ENCODE peak calls at places on chromosomes 7 and 10, in five cellular contexts. H, L, Y, A and E are unnamed samples.

GRCh38 chr7:1531979-1532455 is 1.5 kb downstream of the MAFK start:
- DNase-seq in L (no peak), H (no peak), Y (no peak), A (no peak), E (no peak)

GRCh38 chr10:60511823-60512222 is 122.1 kb upstream of the ANK3 start:
- DNase-seq in A (no peak), Y (no peak), L (peak), H (no peak), E (no peak)

GRCh38 chr10:86046845-86047460 is 319.6 kb downstream of the GRID1 start:
- DNase-seq in L (no peak), A (no peak), Y (no peak), H (no peak), E (no peak)

GRCh38 chr7:108045154-108045553 is 42.2 kb upstream of the LAMB1 start:
- DNase-seq in L (peak), A (no peak), H (peak), Y (no peak), E (no peak)

GRCh38 chr10:47040681-47041080 is 129.5 kb downstream of the PTPN20 start:
- DNase-seq in Y (no peak), A (no peak), H (no peak), L (no peak), E (no peak)

GRCh38 chr7:54811016-54811924 is 52.3 kb upstream of the SEC61G start:
- DNase-seq in Y (no peak), A (no peak), L (peak), H (peak), E (no peak)

GRCh38 chr7:66841898-66842297 is 79.1 kb upstream of the TMEM248 start:
- DNase-seq in L (no peak), A (no peak), H (no peak), Y (no peak), E (no peak)

GRCh38 chr10:120945801-120946302 is 94.7 kb downstream of the WDR11 start:
- DNase-seq in A (no peak), Y (no peak), L (no peak), H (no peak), E (no peak)

GRCh38 chr7:116527521-116527920 is 2.7 kb downstream of the CAV1 start:
- DNase-seq in H (peak), A (no peak), Y (no peak), L (peak), E (no peak)

GRCh38 chr10:88990528-88991160 is at the start of gene FAS:
- DNase-seq in L (peak), H (peak), Y (peak), A (no peak), E (peak)

GRCh38 chr10:67789769-67790168 is 48.2 kb downstream of the DNAJC12 start:
- DNase-seq in H (no peak), Y (no peak), A (no peak), L (no peak), E (no peak)

GRCh38 chr7:142939226-142939910 is at the start of gene LLCFC1:
- DNase-seq in Y (peak), H (no peak), L (no peak), A (peak), E (peak)

GRCh38 chr7:154909241-154910105 is 93.5 kb downstream of the PAXIP1 start:
- DNase-seq in L (no peak), A (no peak), H (no peak), Y (no peak), E (no peak)

GRCh38 chr10:22681783-22682183 is 32.6 kb downstream of the PIP4K2A start:
- DNase-seq in Y (no peak), H (peak), L (peak), A (no peak), E (peak)

GRCh38 chr7:44310221-44310848 is 15.1 kb downstream of the CAMK2B start:
- DNase-seq in H (no peak), A (no peak), Y (no peak), L (no peak), E (no peak)

GRCh38 chr7:139536158-139536557 is 12.7 kb downstream of the CLEC2L start:
- DNase-seq in A (no peak), Y (no peak), H (no peak), L (no peak), E (no peak)

GRCh38 chr7:92874567-92874966 is 38.2 kb upstream of the CDK6 start:
- DNase-seq in L (peak), Y (no peak), A (no peak), H (peak), E (no peak)

GRCh38 chr7:97026705-97027426 is 2.2 kb upstream of the DLX5 start:
- DNase-seq in A (no peak), H (no peak), Y (peak), L (no peak), E (no peak)
- H2AFZ ChIP-seq in A (no peak), H (peak), Y (peak), L (no peak), E (peak)

GRCh38 chr7:151274936-151275812 is 26.7 kb upstream of the SMARCD3 start:
- DNase-seq in A (no peak), H (no peak), Y (no peak), L (no peak), E (no peak)
- H2AK5ac ChIP-seq in A (no peak), H (no peak), Y (peak), L (no peak), E (no peak)

GRCh38 chr10:104711167-104711765 is 70.2 kb downstream of the SORCS3 start:
- DNase-seq in A (no peak), H (no peak), L (no peak), Y (no peak), E (no peak)
- H3K4me3 ChIP-seq in A (no peak), H (no peak), L (no peak), Y (peak), E (no peak)

GRCh38 chr7:52877240-52877639 is 158.2 kb upstream of the POM121L12 start:
- DNase-seq in L (no peak), Y (no peak), A (no peak), H (no peak), E (no peak)

DNA sequence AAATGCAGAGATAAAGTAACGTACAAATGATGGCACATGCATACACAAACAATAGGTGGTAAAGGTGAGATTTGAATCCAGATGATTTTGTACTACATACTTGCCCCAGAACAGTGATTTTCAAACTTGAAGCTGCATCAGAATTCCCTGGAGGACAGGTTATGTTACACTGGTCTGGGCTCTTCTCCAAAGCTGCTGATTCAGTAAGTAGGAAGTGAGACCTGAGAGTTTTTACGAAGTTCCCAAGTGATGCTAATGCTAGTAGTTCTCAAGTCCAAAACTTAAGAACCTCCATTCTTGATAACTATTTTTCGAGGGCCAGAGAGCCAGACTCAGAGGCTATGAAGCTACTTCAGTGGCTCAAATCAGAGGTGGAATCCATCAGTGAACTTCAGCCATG is 159.0 kb upstream of the POM121L12 start:
- DNase-seq in A (no peak), Y (no peak), H (no peak), L (no peak), E (no peak)
- H2AFZ ChIP-seq in A (no peak), Y (no peak), H (no peak), L (no peak), E (no peak)

DNA sequence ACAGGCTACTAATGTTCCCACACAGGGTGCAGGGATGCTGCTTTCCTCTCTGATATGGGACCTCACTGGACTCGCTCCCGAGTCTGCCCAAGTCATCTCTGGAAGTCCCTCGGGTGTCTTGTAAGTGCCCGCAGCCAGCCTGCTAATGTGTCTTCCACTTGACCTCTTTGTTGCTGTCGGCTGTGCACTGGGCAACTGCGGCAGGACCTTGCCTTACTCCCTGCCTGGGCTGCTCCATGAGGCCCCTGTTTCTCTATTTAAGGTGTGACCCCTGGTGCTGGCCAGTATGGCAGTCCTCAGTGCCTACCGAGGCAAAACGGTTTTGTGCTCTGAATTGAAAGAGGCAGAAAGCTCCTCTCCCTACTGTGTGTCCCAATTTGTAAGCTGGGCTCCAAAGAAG is 88.8 kb upstream of the DUSP5 start:
- DNase-seq in Y (no peak), L (no peak), H (no peak), A (no peak), E (peak)
- H2AK5ac ChIP-seq in Y (no peak), L (peak), H (peak), A (no peak), E (peak)

DNA sequence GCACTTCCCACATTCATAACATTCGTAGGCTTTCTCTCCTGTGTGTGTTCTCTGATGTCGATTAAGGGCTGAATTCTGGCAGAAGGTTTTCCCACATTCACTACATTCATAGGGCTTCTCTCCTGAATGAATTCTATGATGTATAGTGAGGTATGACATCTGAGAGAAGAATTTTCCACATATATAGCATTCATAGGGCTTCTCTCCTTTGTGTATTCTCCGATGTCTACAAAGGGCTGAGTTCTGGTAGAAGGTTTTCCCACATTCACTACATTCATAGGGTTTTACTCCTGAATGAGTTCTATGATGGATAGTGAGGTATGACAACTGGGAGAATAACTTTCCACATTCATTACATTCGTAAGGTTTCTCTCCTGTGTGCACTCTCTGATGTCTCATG is 15.6 kb downstream of the ZNF12 start:
- DNase-seq in L (no peak), Y (no peak), A (no peak), H (no peak), E (no peak)
- H3K4me3 ChIP-seq in L (peak), Y (no peak), A (peak), H (no peak), E (no peak)